ENCODE peak calls at places on chromosomes 6 and 20, in eight cellular contexts. One of them, this sample, is unnamed.

GRCh38 chr20:52269327-52269726 is 77.7 kb upstream of the ZFP64 start:
- DNase-seq in spleen: no peak
- DNase-seq in suprapubic skin: no peak
- DNase-seq in H1: no peak
- DNase-seq in Panc1: no peak
- DNase-seq in GM23338: no peak
- DNase-seq in breast epithelium: no peak
- DNase-seq in stomach: no peak
- DNase-seq in this sample: no peak

GRCh38 chr6:147108256-147108910 is 95.8 kb upstream of the STXBP5 start:
- DNase-seq in spleen: no peak
- DNase-seq in suprapubic skin: no peak
- DNase-seq in H1: no peak
- DNase-seq in Panc1: no peak
- DNase-seq in GM23338: no peak
- DNase-seq in breast epithelium: no peak
- DNase-seq in stomach: no peak
- DNase-seq in this sample: no peak

GRCh38 chr6:22737331-22737730 is 168.0 kb downstream of the HDGFL1 start:
- DNase-seq in spleen: no peak
- DNase-seq in suprapubic skin: no peak
- DNase-seq in H1: peak; percentile 70
- DNase-seq in Panc1: no peak
- DNase-seq in GM23338: peak; percentile 86
- DNase-seq in breast epithelium: peak; percentile 17
- DNase-seq in stomach: no peak
- DNase-seq in this sample: no peak

GRCh38 chr6:142825760-142826159 is 119.2 kb downstream of the HIVEP2 start:
- DNase-seq in spleen: no peak
- DNase-seq in suprapubic skin: no peak
- DNase-seq in H1: no peak
- DNase-seq in Panc1: no peak
- DNase-seq in GM23338: no peak
- DNase-seq in breast epithelium: no peak
- DNase-seq in stomach: no peak
- DNase-seq in this sample: no peak

GRCh38 chr6:28137458-28138020 is 4.1 kb upstream of the ZKSCAN8 start:
- DNase-seq in spleen: no peak
- DNase-seq in suprapubic skin: no peak
- DNase-seq in H1: no peak
- DNase-seq in Panc1: no peak
- DNase-seq in GM23338: no peak
- DNase-seq in breast epithelium: no peak
- DNase-seq in stomach: no peak
- DNase-seq in this sample: no peak

GRCh38 chr20:2872304-2873009 is 824 bp upstream of the PTPRA start:
- DNase-seq in spleen: peak; percentile 92
- DNase-seq in suprapubic skin: no peak
- DNase-seq in H1: peak; percentile 86
- DNase-seq in Panc1: no peak
- DNase-seq in GM23338: peak; percentile 88
- DNase-seq in breast epithelium: peak; percentile 27
- DNase-seq in stomach: peak; percentile 64
- DNase-seq in this sample: peak; percentile 55

GRCh38 chr6:139425780-139426179 is 51.3 kb upstream of the CITED2 start:
- DNase-seq in spleen: no peak
- DNase-seq in suprapubic skin: no peak
- DNase-seq in H1: no peak
- DNase-seq in Panc1: no peak
- DNase-seq in GM23338: no peak
- DNase-seq in breast epithelium: no peak
- DNase-seq in stomach: no peak
- DNase-seq in this sample: no peak

GRCh38 chr20:51725584-51726176 is 42.5 kb downstream of the ATP9A start:
- DNase-seq in spleen: no peak
- DNase-seq in suprapubic skin: no peak
- DNase-seq in H1: no peak
- DNase-seq in Panc1: no peak
- DNase-seq in GM23338: no peak
- DNase-seq in breast epithelium: no peak
- DNase-seq in stomach: no peak
- DNase-seq in this sample: no peak

GRCh38 chr6:42292002-42292735 is 74.5 kb upstream of the MRPS10 start:
- DNase-seq in spleen: no peak
- DNase-seq in suprapubic skin: no peak
- DNase-seq in H1: no peak
- DNase-seq in Panc1: no peak
- DNase-seq in GM23338: no peak
- DNase-seq in breast epithelium: no peak
- DNase-seq in stomach: no peak
- DNase-seq in this sample: no peak

GRCh38 chr20:62819494-62820174 is 2.8 kb downstream of the COL9A3 start:
- DNase-seq in spleen: no peak
- DNase-seq in suprapubic skin: no peak
- DNase-seq in H1: no peak
- DNase-seq in Panc1: no peak
- DNase-seq in GM23338: no peak
- DNase-seq in breast epithelium: no peak
- DNase-seq in stomach: no peak
- DNase-seq in this sample: no peak

GRCh38 chr6:5174756-5175155 is 86.0 kb downstream of the LYRM4 start:
- DNase-seq in spleen: no peak
- DNase-seq in suprapubic skin: no peak
- DNase-seq in H1: no peak
- DNase-seq in Panc1: no peak
- DNase-seq in GM23338: no peak
- DNase-seq in breast epithelium: no peak
- DNase-seq in stomach: no peak
- DNase-seq in this sample: no peak

DNA sequence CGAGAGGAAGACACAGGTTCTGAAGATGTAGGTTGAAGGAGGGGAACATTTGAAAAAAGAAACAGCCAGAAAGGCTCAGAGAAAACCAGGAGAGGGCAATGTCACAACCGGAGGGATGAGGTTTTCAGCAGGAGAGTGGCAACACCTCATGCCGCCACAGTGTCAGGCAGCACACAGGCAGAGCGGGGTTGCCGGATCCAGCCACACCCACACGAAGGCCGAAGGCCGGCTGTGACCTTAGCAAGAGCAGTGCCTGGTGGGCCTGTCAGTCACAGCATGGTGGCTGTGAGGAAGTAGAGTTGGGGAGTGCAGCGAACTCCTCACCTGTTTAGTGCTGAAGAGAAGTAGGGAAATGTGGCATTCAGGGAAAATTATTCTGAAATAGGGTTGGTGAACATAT is 14.0 kb downstream of the HDDC2 start:
- DNase-seq in spleen: no peak
- DNase-seq in suprapubic skin: no peak
- DNase-seq in H1: no peak
- DNase-seq in Panc1: no peak
- DNase-seq in GM23338: peak; percentile 30
- DNase-seq in breast epithelium: no peak
- DNase-seq in stomach: no peak
- DNase-seq in this sample: no peak
- TF ChIP-seq POLR2AphosphoS5 in spleen: no peak
- TF ChIP-seq POLR2AphosphoS5 in suprapubic skin: no peak
- TF ChIP-seq POLR2AphosphoS5 in H1: no peak
- TF ChIP-seq POLR2AphosphoS5 in Panc1: no peak
- TF ChIP-seq POLR2AphosphoS5 in GM23338: no peak
- TF ChIP-seq POLR2AphosphoS5 in breast epithelium: no peak
- TF ChIP-seq POLR2AphosphoS5 in stomach: no peak
- TF ChIP-seq POLR2AphosphoS5 in this sample: no peak

GRCh38 chr6:75608304-75608703 is 6.6 kb downstream of the SENP6 start:
- DNase-seq in spleen: no peak
- DNase-seq in suprapubic skin: no peak
- DNase-seq in H1: no peak
- DNase-seq in Panc1: no peak
- DNase-seq in GM23338: no peak
- DNase-seq in breast epithelium: no peak
- DNase-seq in stomach: no peak
- DNase-seq in this sample: no peak

GRCh38 chr6:75608955-75609533 is 7.4 kb downstream of the SENP6 start:
- DNase-seq in spleen: no peak
- DNase-seq in suprapubic skin: no peak
- DNase-seq in H1: no peak
- DNase-seq in Panc1: no peak
- DNase-seq in GM23338: no peak
- DNase-seq in breast epithelium: no peak
- DNase-seq in stomach: no peak
- DNase-seq in this sample: no peak

GRCh38 chr6:75611011-75611701 is 9.5 kb downstream of the SENP6 start:
- DNase-seq in spleen: no peak
- DNase-seq in suprapubic skin: no peak
- DNase-seq in H1: no peak
- DNase-seq in Panc1: no peak
- DNase-seq in GM23338: no peak
- DNase-seq in breast epithelium: no peak
- DNase-seq in stomach: no peak
- DNase-seq in this sample: no peak

GRCh38 chr6:75611702-75612375 is 10.2 kb downstream of the SENP6 start:
- DNase-seq in spleen: no peak
- DNase-seq in suprapubic skin: no peak
- DNase-seq in H1: no peak
- DNase-seq in Panc1: no peak
- DNase-seq in GM23338: no peak
- DNase-seq in breast epithelium: no peak
- DNase-seq in stomach: no peak
- DNase-seq in this sample: no peak

DNA sequence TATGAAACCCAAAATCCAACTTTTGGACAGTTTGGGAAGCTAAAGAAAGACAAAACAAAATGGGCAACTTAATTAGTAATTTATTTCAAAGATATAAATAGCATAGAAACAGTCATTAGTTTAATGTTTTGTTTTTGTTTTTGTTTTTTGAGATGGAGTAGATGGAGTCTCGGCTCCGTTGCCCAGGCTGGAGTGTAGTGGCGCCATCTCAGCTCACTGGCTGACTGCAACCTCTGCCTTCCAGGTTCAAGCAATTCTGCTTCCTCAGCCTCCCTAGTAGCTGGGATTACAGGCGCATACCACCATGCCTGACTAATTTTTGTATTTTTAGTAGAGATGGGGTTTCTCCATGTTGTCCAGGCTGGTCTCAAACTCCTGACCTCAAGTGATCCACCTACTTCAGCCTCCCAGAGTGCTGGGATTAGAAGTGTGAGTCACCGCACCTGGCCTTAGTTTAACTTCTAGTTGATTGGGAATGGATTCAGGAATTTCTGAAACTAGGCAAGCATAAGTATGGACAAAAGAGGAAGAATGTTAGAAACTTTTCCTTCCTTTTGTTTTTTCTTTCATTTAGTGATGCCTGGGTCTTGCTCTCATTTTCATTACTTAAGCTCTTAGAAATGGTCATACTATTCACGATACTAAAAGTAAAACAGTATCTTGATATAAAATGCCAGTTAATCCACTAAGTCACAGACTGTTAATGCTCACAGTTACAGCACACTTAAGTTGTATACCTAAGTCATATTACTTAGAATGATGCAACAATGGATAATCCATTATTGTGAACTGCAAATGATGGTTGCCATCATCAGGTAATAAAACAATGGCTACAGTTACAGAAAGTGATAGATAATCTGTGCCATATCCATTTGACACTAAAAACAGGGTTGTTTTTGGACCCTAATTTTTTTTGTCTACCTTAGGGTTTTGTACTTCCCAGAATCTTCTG is 8.2 kb downstream of the SENP6 start:
- DNase-seq in spleen: no peak
- DNase-seq in suprapubic skin: no peak
- DNase-seq in H1: no peak
- DNase-seq in Panc1: no peak
- DNase-seq in GM23338: peak; percentile 52
- DNase-seq in breast epithelium: no peak
- DNase-seq in stomach: no peak
- DNase-seq in this sample: no peak
- TF ChIP-seq POLR2AphosphoS5 in spleen: no peak
- TF ChIP-seq POLR2AphosphoS5 in suprapubic skin: no peak
- TF ChIP-seq POLR2AphosphoS5 in H1: no peak
- TF ChIP-seq POLR2AphosphoS5 in Panc1: no peak
- TF ChIP-seq POLR2AphosphoS5 in GM23338: no peak
- TF ChIP-seq POLR2AphosphoS5 in breast epithelium: no peak
- TF ChIP-seq POLR2AphosphoS5 in stomach: no peak
- TF ChIP-seq POLR2AphosphoS5 in this sample: no peak

GRCh38 chr20:13873814-13874213 is 89.0 kb downstream of the NDUFAF5 start:
- DNase-seq in spleen: no peak
- DNase-seq in suprapubic skin: no peak
- DNase-seq in H1: peak; percentile 51
- DNase-seq in Panc1: no peak
- DNase-seq in GM23338: peak; percentile 34
- DNase-seq in breast epithelium: no peak
- DNase-seq in stomach: no peak
- DNase-seq in this sample: no peak

GRCh38 chr20:13874269-13875158 is 89.7 kb downstream of the NDUFAF5 start:
- DNase-seq in spleen: no peak
- DNase-seq in suprapubic skin: no peak
- DNase-seq in H1: no peak
- DNase-seq in Panc1: no peak
- DNase-seq in GM23338: peak; percentile 74
- DNase-seq in breast epithelium: no peak
- DNase-seq in stomach: no peak
- DNase-seq in this sample: no peak

GRCh38 chr20:13875265-13875811 is 90.5 kb downstream of the NDUFAF5 start:
- DNase-seq in spleen: no peak
- DNase-seq in suprapubic skin: no peak
- DNase-seq in H1: no peak
- DNase-seq in Panc1: no peak
- DNase-seq in GM23338: peak; percentile 29
- DNase-seq in breast epithelium: no peak
- DNase-seq in stomach: no peak
- DNase-seq in this sample: no peak

GRCh38 chr20:13878600-13878999 is 93.8 kb downstream of the NDUFAF5 start:
- DNase-seq in spleen: no peak
- DNase-seq in suprapubic skin: no peak
- DNase-seq in H1: no peak
- DNase-seq in Panc1: no peak
- DNase-seq in GM23338: no peak
- DNase-seq in breast epithelium: no peak
- DNase-seq in stomach: no peak
- DNase-seq in this sample: no peak

GRCh38 chr20:13877789-13878188 is 93.0 kb downstream of the NDUFAF5 start:
- DNase-seq in spleen: no peak
- DNase-seq in suprapubic skin: no peak
- DNase-seq in H1: no peak
- DNase-seq in Panc1: no peak
- DNase-seq in GM23338: no peak
- DNase-seq in breast epithelium: no peak
- DNase-seq in stomach: no peak
- DNase-seq in this sample: no peak
- TF ChIP-seq POLR2AphosphoS5 in spleen: no peak
- TF ChIP-seq POLR2AphosphoS5 in suprapubic skin: no peak
- TF ChIP-seq POLR2AphosphoS5 in H1: no peak
- TF ChIP-seq POLR2AphosphoS5 in Panc1: no peak
- TF ChIP-seq POLR2AphosphoS5 in GM23338: no peak
- TF ChIP-seq POLR2AphosphoS5 in breast epithelium: no peak
- TF ChIP-seq POLR2AphosphoS5 in stomach: peak; percentile 43
- TF ChIP-seq POLR2AphosphoS5 in this sample: no peak

DNA sequence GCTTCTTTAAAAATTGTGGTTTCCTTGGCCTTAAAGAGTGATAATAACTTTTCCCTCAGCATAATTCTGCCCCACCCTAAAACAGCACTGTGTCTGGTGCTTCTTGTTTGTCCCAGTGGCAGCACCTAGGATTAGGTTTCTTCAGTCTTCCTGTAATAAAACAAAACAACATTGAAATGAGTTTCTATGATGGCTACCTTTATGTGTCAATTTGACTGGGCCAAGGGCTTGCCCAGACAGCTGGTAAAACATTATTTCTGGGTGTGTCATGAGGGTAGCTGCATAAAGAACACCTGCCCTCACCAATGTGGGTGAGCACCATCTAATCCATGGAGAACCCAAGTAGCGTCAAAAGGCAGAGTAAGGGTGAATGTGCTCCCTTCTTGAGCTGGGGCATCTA is 117.8 kb downstream of the QRSL1 start:
- DNase-seq in spleen: no peak
- DNase-seq in suprapubic skin: no peak
- DNase-seq in H1: no peak
- DNase-seq in Panc1: no peak
- DNase-seq in GM23338: no peak
- DNase-seq in breast epithelium: no peak
- DNase-seq in stomach: no peak
- DNase-seq in this sample: no peak
- TF ChIP-seq POLR2AphosphoS5 in spleen: no peak
- TF ChIP-seq POLR2AphosphoS5 in suprapubic skin: no peak
- TF ChIP-seq POLR2AphosphoS5 in H1: no peak
- TF ChIP-seq POLR2AphosphoS5 in Panc1: no peak
- TF ChIP-seq POLR2AphosphoS5 in GM23338: no peak
- TF ChIP-seq POLR2AphosphoS5 in breast epithelium: no peak
- TF ChIP-seq POLR2AphosphoS5 in stomach: no peak
- TF ChIP-seq POLR2AphosphoS5 in this sample: no peak

This sample was measured in GM12891.